ENCODE peak calls at places on chromosomes 3 and 15, in four cellular contexts. G is fibroblast of mammary gland, C is fibroblast of lung, H is endothelial cell of umbilical vein. F is an unnamed sample.

GRCh38 chr3:156750191-156750873 is 75.8 kb upstream of the LEKR1 start:
- DNase-seq in C (peak; percentile 24), G (peak; percentile 49), H (no peak), F (no peak)

GRCh38 chr3:176916777-176917176 is 280.5 kb downstream of the TBL1XR1 start:
- DNase-seq in H (no peak), C (no peak), G (no peak), F (no peak)

GRCh38 chr3:8938021-8938420 is 25.3 kb downstream of the RAD18 start:
- DNase-seq in H (peak; percentile 61), C (peak; percentile 42), G (peak; percentile 47), F (peak; percentile 25)

GRCh38 chr15:85761635-85762034 is 33.1 kb downstream of the KLHL25 start:
- DNase-seq in H (no peak), C (peak; percentile 86), G (peak; percentile 42), F (no peak)

GRCh38 chr3:13708301-13708700 is 159.4 kb downstream of the FBLN2 start:
- DNase-seq in C (no peak), G (no peak), H (no peak), F (no peak)

GRCh38 chr3:55486857-55487375 is at the start of gene WNT5A:
- DNase-seq in G (peak; percentile 35), H (peak; percentile 23), C (peak; percentile 62), F (no peak)

GRCh38 chr3:47385007-47385406 is 4.2 kb downstream of the PTPN23 start:
- DNase-seq in H (no peak), C (no peak), G (no peak), F (no peak)

GRCh38 chr3:172324591-172325203 is 123.6 kb downstream of the GHSR start:
- DNase-seq in G (no peak), H (no peak), C (no peak), F (no peak)

GRCh38 chr3:124064050-124064449 is 72.1 kb upstream of the ROPN1 start:
- DNase-seq in G (no peak), H (no peak), C (no peak), F (no peak)

GRCh38 chr3:128317101-128317697 is 149.5 kb downstream of the DNAJB8 start:
- DNase-seq in H (no peak), C (no peak), G (no peak), F (no peak)

GRCh38 chr3:39343076-39343717 is 13.7 kb downstream of the CCR8 start:
- DNase-seq in H (peak; percentile 6), C (no peak), G (peak; percentile 2), F (no peak)
- TF ChIP-seq CTCF in H (no peak), C (no peak), G (no peak), F (no peak)

GRCh38 chr15:45128971-45129639 is 574 bp downstream of the DUOXA1 start:
- DNase-seq in G (no peak), H (no peak), C (no peak), F (no peak)
- H3K4me3 ChIP-seq in G (no peak overlapping the region), H (no peak overlapping the region), C (no peak overlapping the region), F (no peak overlapping the region)

DNA sequence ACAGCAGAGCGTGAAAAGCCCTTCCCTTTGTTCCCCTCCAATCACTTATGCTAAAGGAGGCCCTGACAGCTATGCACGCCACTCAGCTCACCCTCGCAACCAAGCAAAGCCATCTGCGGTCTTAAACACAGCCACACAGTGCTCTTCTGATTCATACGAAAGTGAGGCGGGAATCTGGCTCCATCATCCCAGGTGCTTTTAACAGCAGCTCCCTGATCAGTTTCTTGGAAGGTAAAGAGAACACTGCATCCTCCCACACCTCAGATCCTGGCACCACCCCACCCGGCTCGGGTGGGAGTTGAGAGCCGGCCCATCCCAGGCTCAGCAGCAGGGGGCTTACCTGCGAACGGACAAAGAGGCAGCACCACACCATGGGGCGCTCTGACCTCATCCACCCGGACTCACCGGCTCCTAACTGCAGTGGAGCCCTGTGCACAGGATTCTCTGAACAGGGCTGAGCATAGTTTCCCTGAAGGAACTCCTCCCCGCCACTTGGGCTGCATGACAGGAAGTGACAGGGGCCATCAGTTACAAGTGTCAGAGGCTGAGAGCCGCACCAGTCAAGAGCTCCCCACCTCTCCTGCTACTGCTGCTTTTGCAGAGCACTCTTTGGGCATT is 114.3 kb upstream of the ARHGEF3 start:
- DNase-seq in H (no peak), G (no peak), C (no peak), F (no peak)
- TF ChIP-seq CTCF in H (no peak), G (no peak), C (no peak), F (no peak)

GRCh38 chr3:183309276-183309675 is 56.2 kb downstream of the B3GNT5 start:
- DNase-seq in G (peak; percentile 55), C (no peak), H (no peak), F (no peak)

GRCh38 chr3:183303725-183304124 is 50.7 kb downstream of the B3GNT5 start:
- DNase-seq in G (no peak), C (no peak), H (no peak), F (no peak)

GRCh38 chr3:183307749-183308148 is 54.7 kb downstream of the B3GNT5 start:
- DNase-seq in G (no peak), C (no peak), H (no peak), F (no peak)

GRCh38 chr3:183308746-183309145 is 55.7 kb downstream of the B3GNT5 start:
- DNase-seq in G (no peak), H (no peak), C (no peak), F (no peak)

GRCh38 chr3:183306798-183307671 is 54.0 kb downstream of the B3GNT5 start:
- DNase-seq in H (no peak), C (peak; percentile 75), G (peak; percentile 78), F (no peak)
- H3K4me3 ChIP-seq in H (no peak overlapping the region), C (no peak overlapping the region), G (no peak overlapping the region), F (no peak overlapping the region)